ENCODE peak calls at places on chromosomes 16 and 17, in eight cellular contexts. One of them, this sample, is unnamed.

GRCh38 chr16:26963109-26963508 is 103.6 kb upstream of the C16orf82 start:
- DNase-seq in A549: no peak
- DNase-seq in PC-9: no peak
- DNase-seq in EL: peak
- DNase-seq in activated T-cell treated with anti-CD3 and anti-CD28 coated beads for 1 hour: no peak
- DNase-seq in HS-27A: no peak
- DNase-seq in HFF-Myc: no peak
- DNase-seq in stimulated activated CD4-positive, alpha-beta T cell treated with anti-CD3 and anti-CD28 coated beads, Interleukin-2, amount 100 ng/mL, for 24 hours: peak
- DNase-seq in this sample: peak

GRCh38 chr17:81026266-81027036 is 8.5 kb upstream of the BAIAP2 start:
- DNase-seq in A549: no peak
- DNase-seq in PC-9: no peak
- DNase-seq in EL: no peak
- DNase-seq in activated T-cell treated with anti-CD3 and anti-CD28 coated beads for 1 hour: no peak
- DNase-seq in HS-27A: no peak
- DNase-seq in HFF-Myc: no peak
- DNase-seq in stimulated activated CD4-positive, alpha-beta T cell treated with anti-CD3 and anti-CD28 coated beads, Interleukin-2, amount 100 ng/mL, for 24 hours: no peak
- DNase-seq in this sample: no peak

GRCh38 chr17:67628580-67629013 is 89.1 kb upstream of the NOL11 start:
- DNase-seq in A549: no peak
- DNase-seq in PC-9: no peak
- DNase-seq in EL: no peak
- DNase-seq in activated T-cell treated with anti-CD3 and anti-CD28 coated beads for 1 hour: no peak
- DNase-seq in HS-27A: no peak
- DNase-seq in HFF-Myc: no peak
- DNase-seq in stimulated activated CD4-positive, alpha-beta T cell treated with anti-CD3 and anti-CD28 coated beads, Interleukin-2, amount 100 ng/mL, for 24 hours: no peak
- DNase-seq in this sample: no peak

GRCh38 chr17:40598021-40598927 is 33.0 kb upstream of the CCR7 start:
- DNase-seq in A549: no peak
- DNase-seq in PC-9: no peak
- DNase-seq in EL: no peak
- DNase-seq in activated T-cell treated with anti-CD3 and anti-CD28 coated beads for 1 hour: peak
- DNase-seq in HS-27A: no peak
- DNase-seq in HFF-Myc: no peak
- DNase-seq in stimulated activated CD4-positive, alpha-beta T cell treated with anti-CD3 and anti-CD28 coated beads, Interleukin-2, amount 100 ng/mL, for 24 hours: peak
- DNase-seq in this sample: no peak

GRCh38 chr17:48575066-48575582 is 3.0 kb downstream of the HOXB4 start:
- DNase-seq in A549: no peak
- DNase-seq in PC-9: no peak
- DNase-seq in EL: no peak
- DNase-seq in activated T-cell treated with anti-CD3 and anti-CD28 coated beads for 1 hour: no peak
- DNase-seq in HS-27A: no peak
- DNase-seq in HFF-Myc: no peak
- DNase-seq in stimulated activated CD4-positive, alpha-beta T cell treated with anti-CD3 and anti-CD28 coated beads, Interleukin-2, amount 100 ng/mL, for 24 hours: no peak
- DNase-seq in this sample: no peak

GRCh38 chr17:57569860-57570259 is 175.2 kb downstream of the CCDC182 start:
- DNase-seq in A549: no peak
- DNase-seq in PC-9: no peak
- DNase-seq in EL: no peak
- DNase-seq in activated T-cell treated with anti-CD3 and anti-CD28 coated beads for 1 hour: no peak
- DNase-seq in HS-27A: no peak
- DNase-seq in HFF-Myc: no peak
- DNase-seq in stimulated activated CD4-positive, alpha-beta T cell treated with anti-CD3 and anti-CD28 coated beads, Interleukin-2, amount 100 ng/mL, for 24 hours: no peak
- DNase-seq in this sample: no peak

GRCh38 chr17:45008191-45008590 is 40.1 kb upstream of the C1QL1 start:
- DNase-seq in A549: no peak
- DNase-seq in PC-9: no peak
- DNase-seq in EL: no peak
- DNase-seq in activated T-cell treated with anti-CD3 and anti-CD28 coated beads for 1 hour: no peak
- DNase-seq in HS-27A: no peak
- DNase-seq in HFF-Myc: no peak
- DNase-seq in stimulated activated CD4-positive, alpha-beta T cell treated with anti-CD3 and anti-CD28 coated beads, Interleukin-2, amount 100 ng/mL, for 24 hours: no peak
- DNase-seq in this sample: no peak

GRCh38 chr16:13154799-13155198 is 253.4 kb downstream of the SHISA9 start:
- DNase-seq in A549: no peak
- DNase-seq in PC-9: no peak
- DNase-seq in EL: no peak
- DNase-seq in activated T-cell treated with anti-CD3 and anti-CD28 coated beads for 1 hour: no peak
- DNase-seq in HS-27A: no peak
- DNase-seq in HFF-Myc: no peak
- DNase-seq in stimulated activated CD4-positive, alpha-beta T cell treated with anti-CD3 and anti-CD28 coated beads, Interleukin-2, amount 100 ng/mL, for 24 hours: no peak
- DNase-seq in this sample: no peak

GRCh38 chr17:50832267-50833227 is 2.8 kb upstream of the WFIKKN2 start:
- DNase-seq in A549: no peak
- DNase-seq in PC-9: no peak
- DNase-seq in EL: no peak
- DNase-seq in activated T-cell treated with anti-CD3 and anti-CD28 coated beads for 1 hour: no peak
- DNase-seq in HS-27A: no peak
- DNase-seq in HFF-Myc: no peak
- DNase-seq in stimulated activated CD4-positive, alpha-beta T cell treated with anti-CD3 and anti-CD28 coated beads, Interleukin-2, amount 100 ng/mL, for 24 hours: no peak
- DNase-seq in this sample: no peak

GRCh38 chr16:23302045-23302956 is at the start of gene SCNN1B:
- DNase-seq in A549: no peak
- DNase-seq in PC-9: peak
- DNase-seq in EL: no peak
- DNase-seq in activated T-cell treated with anti-CD3 and anti-CD28 coated beads for 1 hour: no peak
- DNase-seq in HS-27A: no peak
- DNase-seq in HFF-Myc: no peak
- DNase-seq in stimulated activated CD4-positive, alpha-beta T cell treated with anti-CD3 and anti-CD28 coated beads, Interleukin-2, amount 100 ng/mL, for 24 hours: peak
- DNase-seq in this sample: no peak

GRCh38 chr16:878071-878784 is 77.7 kb upstream of the GNG13 start:
- DNase-seq in A549: peak
- DNase-seq in PC-9: no peak
- DNase-seq in EL: peak
- DNase-seq in activated T-cell treated with anti-CD3 and anti-CD28 coated beads for 1 hour: no peak
- DNase-seq in HS-27A: no peak
- DNase-seq in HFF-Myc: no peak
- DNase-seq in stimulated activated CD4-positive, alpha-beta T cell treated with anti-CD3 and anti-CD28 coated beads, Interleukin-2, amount 100 ng/mL, for 24 hours: peak
- DNase-seq in this sample: no peak

GRCh38 chr16:85125570-85126382 is 13.5 kb upstream of the CIBAR2 start:
- DNase-seq in A549: no peak
- DNase-seq in PC-9: no peak
- DNase-seq in EL: no peak
- DNase-seq in activated T-cell treated with anti-CD3 and anti-CD28 coated beads for 1 hour: no peak
- DNase-seq in HS-27A: no peak
- DNase-seq in HFF-Myc: no peak
- DNase-seq in stimulated activated CD4-positive, alpha-beta T cell treated with anti-CD3 and anti-CD28 coated beads, Interleukin-2, amount 100 ng/mL, for 24 hours: no peak
- DNase-seq in this sample: no peak

GRCh38 chr16:86887416-86887815 is 309.1 kb downstream of the FOXL1 start:
- DNase-seq in A549: no peak
- DNase-seq in PC-9: no peak
- DNase-seq in EL: no peak
- DNase-seq in activated T-cell treated with anti-CD3 and anti-CD28 coated beads for 1 hour: no peak
- DNase-seq in HS-27A: no peak
- DNase-seq in HFF-Myc: no peak
- DNase-seq in stimulated activated CD4-positive, alpha-beta T cell treated with anti-CD3 and anti-CD28 coated beads, Interleukin-2, amount 100 ng/mL, for 24 hours: no peak
- DNase-seq in this sample: no peak

GRCh38 chr16:30394603-30395154 is 541 bp upstream of the ZNF48 start:
- DNase-seq in A549: no peak
- DNase-seq in PC-9: no peak
- DNase-seq in EL: peak
- DNase-seq in activated T-cell treated with anti-CD3 and anti-CD28 coated beads for 1 hour: no peak
- DNase-seq in HS-27A: no peak
- DNase-seq in HFF-Myc: no peak
- DNase-seq in stimulated activated CD4-positive, alpha-beta T cell treated with anti-CD3 and anti-CD28 coated beads, Interleukin-2, amount 100 ng/mL, for 24 hours: no peak
- DNase-seq in this sample: peak

GRCh38 chr16:85462405-85463227 is 150.5 kb upstream of the GSE1 start:
- DNase-seq in A549: no peak
- DNase-seq in PC-9: no peak
- DNase-seq in EL: peak
- DNase-seq in activated T-cell treated with anti-CD3 and anti-CD28 coated beads for 1 hour: no peak
- DNase-seq in HS-27A: no peak
- DNase-seq in HFF-Myc: no peak
- DNase-seq in stimulated activated CD4-positive, alpha-beta T cell treated with anti-CD3 and anti-CD28 coated beads, Interleukin-2, amount 100 ng/mL, for 24 hours: peak
- DNase-seq in this sample: peak

GRCh38 chr17:59257101-59257500 is 36.8 kb downstream of the GDPD1 start:
- DNase-seq in A549: no peak
- DNase-seq in PC-9: no peak
- DNase-seq in EL: no peak
- DNase-seq in activated T-cell treated with anti-CD3 and anti-CD28 coated beads for 1 hour: no peak
- DNase-seq in HS-27A: no peak
- DNase-seq in HFF-Myc: no peak
- DNase-seq in stimulated activated CD4-positive, alpha-beta T cell treated with anti-CD3 and anti-CD28 coated beads, Interleukin-2, amount 100 ng/mL, for 24 hours: no peak
- DNase-seq in this sample: no peak

GRCh38 chr16:3022208-3022696 is 1.5 kb downstream of the HCFC1R1 start:
- DNase-seq in A549: peak
- DNase-seq in PC-9: peak
- DNase-seq in EL: peak
- DNase-seq in activated T-cell treated with anti-CD3 and anti-CD28 coated beads for 1 hour: peak
- DNase-seq in HS-27A: peak
- DNase-seq in HFF-Myc: peak
- DNase-seq in stimulated activated CD4-positive, alpha-beta T cell treated with anti-CD3 and anti-CD28 coated beads, Interleukin-2, amount 100 ng/mL, for 24 hours: peak
- DNase-seq in this sample: peak

GRCh38 chr17:83198366-83199341 is 119.2 kb downstream of the METRNL start:
- DNase-seq in A549: no peak
- DNase-seq in PC-9: no peak
- DNase-seq in EL: no peak
- DNase-seq in activated T-cell treated with anti-CD3 and anti-CD28 coated beads for 1 hour: no peak
- DNase-seq in HS-27A: no peak
- DNase-seq in HFF-Myc: no peak
- DNase-seq in stimulated activated CD4-positive, alpha-beta T cell treated with anti-CD3 and anti-CD28 coated beads, Interleukin-2, amount 100 ng/mL, for 24 hours: no peak
- DNase-seq in this sample: no peak

GRCh38 chr17:27520571-27521185 is 64.4 kb downstream of the KSR1 start:
- DNase-seq in A549: no peak
- DNase-seq in PC-9: no peak
- DNase-seq in EL: no peak
- DNase-seq in activated T-cell treated with anti-CD3 and anti-CD28 coated beads for 1 hour: no peak
- DNase-seq in HS-27A: no peak
- DNase-seq in HFF-Myc: no peak
- DNase-seq in stimulated activated CD4-positive, alpha-beta T cell treated with anti-CD3 and anti-CD28 coated beads, Interleukin-2, amount 100 ng/mL, for 24 hours: no peak
- DNase-seq in this sample: no peak

GRCh38 chr16:14510939-14511797 is 118.9 kb downstream of the PARN start:
- DNase-seq in A549: no peak
- DNase-seq in PC-9: no peak
- DNase-seq in EL: peak
- DNase-seq in activated T-cell treated with anti-CD3 and anti-CD28 coated beads for 1 hour: no peak
- DNase-seq in HS-27A: no peak
- DNase-seq in HFF-Myc: no peak
- DNase-seq in stimulated activated CD4-positive, alpha-beta T cell treated with anti-CD3 and anti-CD28 coated beads, Interleukin-2, amount 100 ng/mL, for 24 hours: no peak
- DNase-seq in this sample: no peak

GRCh38 chr16:23074423-23074822 is 74.8 kb downstream of the USP31 start:
- DNase-seq in A549: no peak
- DNase-seq in PC-9: no peak
- DNase-seq in EL: no peak
- DNase-seq in activated T-cell treated with anti-CD3 and anti-CD28 coated beads for 1 hour: no peak
- DNase-seq in HS-27A: no peak
- DNase-seq in HFF-Myc: no peak
- DNase-seq in stimulated activated CD4-positive, alpha-beta T cell treated with anti-CD3 and anti-CD28 coated beads, Interleukin-2, amount 100 ng/mL, for 24 hours: no peak
- DNase-seq in this sample: no peak

GRCh38 chr16:2365397-2365796 is 24.9 kb upstream of the ABCA3 start:
- DNase-seq in A549: no peak
- DNase-seq in PC-9: no peak
- DNase-seq in EL: no peak
- DNase-seq in activated T-cell treated with anti-CD3 and anti-CD28 coated beads for 1 hour: no peak
- DNase-seq in HS-27A: no peak
- DNase-seq in HFF-Myc: no peak
- DNase-seq in stimulated activated CD4-positive, alpha-beta T cell treated with anti-CD3 and anti-CD28 coated beads, Interleukin-2, amount 100 ng/mL, for 24 hours: no peak
- DNase-seq in this sample: no peak

GRCh38 chr16:85137323-85138072 is 25.2 kb upstream of the CIBAR2 start:
- DNase-seq in A549: no peak
- DNase-seq in PC-9: peak
- DNase-seq in EL: peak
- DNase-seq in activated T-cell treated with anti-CD3 and anti-CD28 coated beads for 1 hour: no peak
- DNase-seq in HS-27A: no peak
- DNase-seq in HFF-Myc: peak
- DNase-seq in stimulated activated CD4-positive, alpha-beta T cell treated with anti-CD3 and anti-CD28 coated beads, Interleukin-2, amount 100 ng/mL, for 24 hours: no peak
- DNase-seq in this sample: peak

GRCh38 chr17:59785091-59785799 is 77.8 kb downstream of the VMP1 start:
- DNase-seq in A549: no peak
- DNase-seq in PC-9: peak
- DNase-seq in EL: no peak
- DNase-seq in activated T-cell treated with anti-CD3 and anti-CD28 coated beads for 1 hour: no peak
- DNase-seq in HS-27A: no peak
- DNase-seq in HFF-Myc: no peak
- DNase-seq in stimulated activated CD4-positive, alpha-beta T cell treated with anti-CD3 and anti-CD28 coated beads, Interleukin-2, amount 100 ng/mL, for 24 hours: no peak
- DNase-seq in this sample: no peak

GRCh38 chr17:73533127-73533526 is 111.1 kb downstream of the SDK2 start:
- DNase-seq in A549: no peak
- DNase-seq in PC-9: no peak
- DNase-seq in EL: no peak
- DNase-seq in activated T-cell treated with anti-CD3 and anti-CD28 coated beads for 1 hour: no peak
- DNase-seq in HS-27A: no peak
- DNase-seq in HFF-Myc: no peak
- DNase-seq in stimulated activated CD4-positive, alpha-beta T cell treated with anti-CD3 and anti-CD28 coated beads, Interleukin-2, amount 100 ng/mL, for 24 hours: no peak
- DNase-seq in this sample: no peak

GRCh38 chr17:19248923-19249574 is 11.9 kb downstream of the EPN2 start:
- DNase-seq in A549: no peak
- DNase-seq in PC-9: peak
- DNase-seq in EL: peak
- DNase-seq in activated T-cell treated with anti-CD3 and anti-CD28 coated beads for 1 hour: no peak
- DNase-seq in HS-27A: peak
- DNase-seq in HFF-Myc: peak
- DNase-seq in stimulated activated CD4-positive, alpha-beta T cell treated with anti-CD3 and anti-CD28 coated beads, Interleukin-2, amount 100 ng/mL, for 24 hours: no peak
- DNase-seq in this sample: peak

GRCh38 chr17:2860045-2860444 is 63.8 kb downstream of the RAP1GAP2 start:
- DNase-seq in A549: no peak
- DNase-seq in PC-9: no peak
- DNase-seq in EL: no peak
- DNase-seq in activated T-cell treated with anti-CD3 and anti-CD28 coated beads for 1 hour: no peak
- DNase-seq in HS-27A: no peak
- DNase-seq in HFF-Myc: no peak
- DNase-seq in stimulated activated CD4-positive, alpha-beta T cell treated with anti-CD3 and anti-CD28 coated beads, Interleukin-2, amount 100 ng/mL, for 24 hours: no peak
- DNase-seq in this sample: no peak

GRCh38 chr16:4869147-4869790 is 22.0 kb downstream of the UBN1 start:
- DNase-seq in A549: no peak
- DNase-seq in PC-9: no peak
- DNase-seq in EL: no peak
- DNase-seq in activated T-cell treated with anti-CD3 and anti-CD28 coated beads for 1 hour: no peak
- DNase-seq in HS-27A: no peak
- DNase-seq in HFF-Myc: no peak
- DNase-seq in stimulated activated CD4-positive, alpha-beta T cell treated with anti-CD3 and anti-CD28 coated beads, Interleukin-2, amount 100 ng/mL, for 24 hours: no peak
- DNase-seq in this sample: no peak